ENCODE peak calls at places on chromosomes 13 and 19, in five cellular contexts. O is foreskin fibroblast, P is GM12865, Z is fibroblast of lung, D is HCT116. H is an unnamed sample.

GRCh38 chr19:39352549-39353285 is 10.5 kb downstream of the SAMD4B start:
- DNase-seq in O (no peak), P (no peak), Z (no peak), D (no peak), H (no peak)

GRCh38 chr13:113142876-113143275 is 15.6 kb upstream of the PROZ start:
- DNase-seq in O (no peak), P (no peak), Z (no peak), D (no peak), H (no peak)

GRCh38 chr19:17337675-17338439 is 504 bp downstream of the GTPBP3 start:
- DNase-seq in O (no peak), P (peak), Z (no peak), D (no peak), H (no peak)

GRCh38 chr13:98942485-98942884 is 35.4 kb downstream of the DOCK9 start:
- DNase-seq in O (no peak), P (no peak), Z (no peak), D (no peak), H (no peak)

GRCh38 chr13:114112826-114113322 is 19.5 kb downstream of the RASA3 start:
- DNase-seq in O (no peak), P (no peak), Z (no peak), D (no peak), H (no peak)

GRCh38 chr19:29060833-29061364 is 152.1 kb downstream of the UQCRFS1 start:
- DNase-seq in O (no peak), P (no peak), Z (no peak), D (no peak), H (no peak)

GRCh38 chr13:112716461-112716820 is 26.6 kb downstream of the ATP11A start:
- DNase-seq in O (no peak), P (no peak), Z (no peak), D (no peak), H (no peak)

GRCh38 chr19:1956868-1957492 is 16.0 kb downstream of the CSNK1G2 start:
- DNase-seq in O (no peak), P (no peak), Z (no peak), D (no peak), H (no peak)

GRCh38 chr13:58960909-58961308 is 1202.8 kb downstream of the DIAPH3 start:
- DNase-seq in O (no peak), P (peak), Z (peak), D (no peak), H (no peak)

GRCh38 chr19:1765182-1765903 is 12.0 kb downstream of the ONECUT3 start:
- DNase-seq in O (no peak), P (no peak), Z (no peak), D (no peak), H (no peak)

GRCh38 chr13:50104493-50104892 is 89.2 kb downstream of the KCNRG start:
- DNase-seq in O (no peak), P (no peak), Z (no peak), D (no peak), H (no peak)

GRCh38 chr13:97883356-97883755 is 70.1 kb upstream of the IPO5 start:
- DNase-seq in O (no peak), P (no peak), Z (no peak), D (no peak), H (no peak)

GRCh38 chr19:11577451-11578341 is at the start of gene ACP5:
- DNase-seq in O (no peak), P (no peak), Z (no peak), D (no peak), H (no peak)

GRCh38 chr19:42074513-42075363 is 1.2 kb upstream of the ZNF574 start:
- DNase-seq in O (no peak), P (peak), Z (no peak), D (no peak), H (peak)

GRCh38 chr13:87244256-87244870 is 426.8 kb upstream of the SLITRK5 start:
- DNase-seq in O (no peak), P (no peak), Z (no peak), D (no peak), H (no peak)

GRCh38 chr13:66657165-66657895 is 572.8 kb downstream of the PCDH9 start:
- DNase-seq in O (peak), P (no peak), Z (peak), D (peak), H (no peak)

GRCh38 chr19:29093553-29093908 is 119.4 kb downstream of the UQCRFS1 start:
- DNase-seq in O (no peak), P (no peak), Z (no peak), D (no peak), H (no peak)

GRCh38 chr13:113333076-113333475 is 30.9 kb downstream of the GRTP1 start:
- DNase-seq in O (no peak), P (no peak), Z (no peak), D (no peak), H (no peak)

GRCh38 chr13:33611016-33611805 is 206.7 kb upstream of the RFC3 start:
- DNase-seq in O (no peak), P (no peak), Z (peak), D (no peak), H (no peak)

GRCh38 chr19:31378404-31378803 is 29.2 kb upstream of the TSHZ3 start:
- DNase-seq in O (peak), P (no peak), Z (peak), D (no peak), H (no peak)

GRCh38 chr13:92103673-92104296 is 705.4 kb downstream of the GPC5 start:
- DNase-seq in O (no peak), P (no peak), Z (peak), D (no peak), H (no peak)

GRCh38 chr13:50801087-50801931 is 42.2 kb downstream of the DLEU7 start:
- DNase-seq in O (peak), P (peak), Z (peak), D (peak), H (peak)

GRCh38 chr13:36174923-36175322 is 39.4 kb downstream of the SOHLH2 start:
- DNase-seq in O (no peak), P (no peak), Z (no peak), D (no peak), H (no peak)

GRCh38 chr19:10871711-10872550 is 578 bp downstream of the CARM1 start:
- DNase-seq in O (no peak), P (peak), Z (no peak), D (no peak), H (no peak)

GRCh38 chr19:18756896-18757295 is 34.2 kb downstream of the COMP start:
- DNase-seq in O (no peak), P (no peak), Z (no peak), D (no peak), H (no peak)

GRCh38 chr13:90008707-90009149 is 1338.8 kb upstream of the MIR17HG start:
- DNase-seq in O (no peak), P (no peak), Z (no peak), D (no peak), H (no peak)

GRCh38 chr19:670609-671075 is 5.5 kb upstream of the FSTL3 start:
- DNase-seq in O (no peak), P (no peak), Z (no peak), D (no peak), H (no peak)
- TF ChIP-seq CTCF in O (no peak), P (peak), Z (peak), D (no peak), H (no peak)

DNA sequence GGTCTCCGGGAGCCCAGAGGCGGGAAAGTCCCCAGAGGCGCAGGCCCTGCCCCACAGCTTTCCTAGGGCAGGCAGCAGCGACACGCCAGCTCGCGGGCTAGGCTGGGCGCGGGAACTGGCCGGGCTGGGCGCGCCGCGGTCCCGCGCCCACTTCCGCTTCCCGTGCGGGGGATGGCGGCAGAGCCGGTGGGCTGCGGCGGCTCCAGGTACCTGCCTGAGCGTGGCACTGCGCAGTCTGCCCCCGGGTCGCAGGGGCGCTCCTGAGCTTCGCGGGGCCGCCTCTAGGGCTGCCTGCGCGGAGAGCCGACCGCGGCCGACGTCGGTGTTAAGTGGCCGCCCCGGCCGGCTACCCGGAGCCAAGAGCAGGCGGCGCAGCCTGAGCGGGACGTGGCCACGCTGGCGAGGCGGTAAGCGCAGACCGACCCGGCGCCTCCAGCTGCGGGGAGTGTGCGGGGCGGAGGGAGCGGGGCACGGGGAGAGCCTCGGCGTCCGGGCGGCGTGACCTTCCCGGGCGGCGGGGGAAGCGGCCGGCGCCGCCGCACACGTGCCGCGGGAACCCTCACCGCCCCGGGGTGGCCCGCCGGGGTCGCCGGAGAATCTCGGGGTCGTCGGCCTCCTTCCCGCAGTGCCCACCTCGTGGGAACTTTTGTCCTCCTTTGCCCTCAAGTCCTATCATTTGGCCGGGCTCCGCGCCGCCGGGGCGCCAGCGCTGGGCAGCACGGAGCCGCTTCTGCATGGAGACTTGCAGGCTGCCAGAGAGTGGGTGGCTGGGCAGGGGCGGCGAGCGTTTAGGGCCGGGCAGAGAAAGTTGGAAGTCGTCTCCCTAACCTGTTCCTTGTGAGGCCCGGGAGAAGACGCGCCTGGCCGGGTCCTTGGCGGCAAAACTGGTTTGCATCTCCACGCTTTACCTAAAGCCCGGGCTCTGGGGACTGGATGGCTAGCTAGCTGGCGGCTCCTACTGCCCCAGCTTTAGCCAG is 31.4 kb upstream of the MPHOSPH8 start:
- DNase-seq in O (peak), P (peak), Z (peak), D (no peak), H (peak)
- TF ChIP-seq CTCF in O (no peak), P (peak), Z (peak), D (no peak), H (peak)

GRCh38 chr19:5503598-5503997 is 48.4 kb downstream of the ZNRF4 start:
- DNase-seq in O (no peak), P (peak), Z (no peak), D (peak), H (no peak)
- TF ChIP-seq CTCF in O (no peak), P (no peak), Z (no peak), D (peak), H (no peak)

GRCh38 chr19:3798137-3798536 is 12.0 kb upstream of the MATK start:
- DNase-seq in O (no peak), P (no peak), Z (no peak), D (no peak), H (no peak)

GRCh38 chr19:3804429-3804828 is 18.2 kb upstream of the MATK start:
- DNase-seq in O (no peak), P (no peak), Z (no peak), D (no peak), H (no peak)

GRCh38 chr19:3803986-3804385 is 17.8 kb upstream of the MATK start:
- DNase-seq in O (no peak), P (no peak), Z (no peak), D (no peak), H (no peak)

GRCh38 chr19:3803114-3803888 is 17.1 kb upstream of the MATK start:
- DNase-seq in O (no peak), P (no peak), Z (no peak), D (no peak), H (no peak)

DNA sequence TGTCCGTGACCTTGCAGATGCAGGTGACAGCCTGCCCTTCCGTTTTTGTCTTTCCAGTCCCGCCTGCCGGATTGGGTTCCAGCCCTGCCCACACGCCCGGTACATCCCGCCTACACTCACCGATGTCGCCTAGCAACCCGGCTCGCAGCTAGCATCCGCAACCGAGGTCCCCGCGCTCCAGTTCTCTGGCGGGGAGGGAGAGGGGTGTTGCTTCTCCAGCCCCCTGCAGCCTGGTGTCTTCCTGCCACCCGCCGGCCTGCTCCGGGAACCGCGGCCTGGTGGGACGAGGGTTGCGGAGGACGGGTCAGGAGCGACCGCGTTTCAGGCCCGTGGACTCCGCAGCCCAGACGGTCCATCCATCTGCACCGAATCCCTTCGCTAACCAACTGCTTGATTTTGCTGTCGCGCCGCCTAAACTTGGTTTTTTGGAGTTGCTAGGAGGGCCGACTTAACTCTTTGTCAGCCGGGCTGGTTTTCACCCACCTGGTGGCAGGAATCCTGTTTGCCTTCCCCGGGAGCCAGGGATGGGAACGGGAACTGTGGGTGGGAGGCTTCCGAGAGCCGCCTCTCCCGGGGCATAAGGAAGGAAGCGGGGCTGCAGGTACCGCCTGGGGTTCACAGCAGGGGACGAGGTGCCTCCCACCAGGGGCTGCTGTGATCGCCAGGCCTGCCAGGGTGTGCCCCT is 15.4 kb upstream of the MATK start:
- DNase-seq in O (no peak), P (peak), Z (no peak), D (no peak), H (peak)
- TF ChIP-seq CTCF in O (peak), P (no peak), Z (peak), D (no peak), H (no peak)

GRCh38 chr19:20565321-20566018 is at the start of gene ZNF737:
- DNase-seq in O (peak), P (peak), Z (peak), D (no peak), H (peak)
- TF ChIP-seq CTCF in O (peak), P (no peak), Z (peak), D (no peak), H (no peak)

DNA sequence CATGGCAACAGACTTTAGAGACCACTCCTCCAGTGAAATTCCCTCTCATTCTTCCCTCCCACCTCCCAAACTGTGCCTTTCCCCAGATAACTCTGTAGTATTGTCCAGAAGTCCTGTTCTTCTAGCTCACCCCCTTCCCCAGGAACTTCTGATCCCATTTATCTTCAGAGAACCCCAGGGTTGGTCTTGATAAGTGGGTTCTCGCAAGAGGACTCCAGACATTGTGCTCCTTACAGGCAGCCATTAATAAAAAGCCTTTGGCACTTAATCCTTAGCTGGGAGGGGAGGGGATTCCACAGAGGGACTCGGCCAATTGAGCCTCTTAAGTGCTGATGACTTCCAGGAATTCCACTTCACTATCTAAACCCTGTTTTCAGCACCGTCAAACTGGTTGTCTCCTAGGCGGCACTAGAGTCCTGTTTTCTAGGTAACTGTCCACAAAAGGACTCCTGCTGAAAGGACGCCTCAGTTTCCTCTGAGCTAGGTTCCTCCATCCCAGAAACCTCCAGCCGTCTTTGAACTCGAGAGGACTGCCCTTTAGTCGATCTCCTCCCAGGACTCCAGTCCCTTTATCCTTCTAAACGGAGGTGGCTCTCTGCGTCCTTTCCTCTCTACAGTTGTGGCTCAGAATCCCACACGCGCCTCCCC is 2.0 kb downstream of the LTBP4 start:
- DNase-seq in O (no peak), P (no peak), Z (no peak), D (no peak), H (no peak)
- TF ChIP-seq CTCF in O (peak), P (no peak), Z (peak), D (no peak), H (no peak)

GRCh38 chr19:743168-743687 is 7.7 kb upstream of the MISP start:
- DNase-seq in O (no peak), P (peak), Z (peak), D (no peak), H (peak)

GRCh38 chr19:739998-740715 is 10.8 kb upstream of the MISP start:
- DNase-seq in O (no peak), P (no peak), Z (no peak), D (no peak), H (no peak)

GRCh38 chr19:742540-743075 is 8.3 kb upstream of the MISP start:
- DNase-seq in O (no peak), P (no peak), Z (no peak), D (no peak), H (no peak)

GRCh38 chr19:738509-739128 is 12.3 kb upstream of the MISP start:
- DNase-seq in O (no peak), P (no peak), Z (no peak), D (no peak), H (no peak)

DNA sequence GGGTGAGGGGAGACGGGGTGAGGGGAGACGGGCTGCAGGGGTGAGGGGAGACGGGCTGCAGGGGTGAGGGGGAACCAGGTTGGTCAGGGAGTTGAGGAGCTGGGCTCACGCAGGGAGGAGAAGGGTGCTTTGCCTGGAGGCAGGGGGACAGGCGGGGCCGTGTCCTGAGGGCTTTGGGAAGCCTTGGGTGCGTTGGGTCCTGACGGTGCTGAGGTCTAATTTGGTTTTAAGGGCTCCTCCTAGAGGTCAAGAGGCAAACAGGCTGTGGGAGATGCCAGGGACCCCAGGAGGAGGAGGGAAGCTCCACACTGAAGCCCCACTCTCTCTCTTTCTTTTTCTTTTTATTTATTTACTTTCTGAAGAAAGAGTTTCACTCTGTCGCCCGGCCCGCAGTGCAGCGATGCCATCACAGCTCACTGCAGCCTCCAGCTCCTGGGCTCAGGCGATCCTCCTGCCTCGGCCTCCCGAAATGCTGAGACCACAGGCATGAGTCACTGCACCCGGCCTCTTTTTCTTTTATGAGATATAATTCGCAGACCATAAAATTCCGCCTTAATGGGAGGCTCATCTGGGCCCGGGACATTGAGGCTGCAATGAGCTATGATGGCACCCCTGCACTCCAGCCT is 9.3 kb upstream of the MISP start:
- DNase-seq in O (no peak), P (peak), Z (no peak), D (no peak), H (no peak)
- TF ChIP-seq CTCF in O (no peak), P (peak), Z (peak), D (no peak), H (peak)

DNA sequence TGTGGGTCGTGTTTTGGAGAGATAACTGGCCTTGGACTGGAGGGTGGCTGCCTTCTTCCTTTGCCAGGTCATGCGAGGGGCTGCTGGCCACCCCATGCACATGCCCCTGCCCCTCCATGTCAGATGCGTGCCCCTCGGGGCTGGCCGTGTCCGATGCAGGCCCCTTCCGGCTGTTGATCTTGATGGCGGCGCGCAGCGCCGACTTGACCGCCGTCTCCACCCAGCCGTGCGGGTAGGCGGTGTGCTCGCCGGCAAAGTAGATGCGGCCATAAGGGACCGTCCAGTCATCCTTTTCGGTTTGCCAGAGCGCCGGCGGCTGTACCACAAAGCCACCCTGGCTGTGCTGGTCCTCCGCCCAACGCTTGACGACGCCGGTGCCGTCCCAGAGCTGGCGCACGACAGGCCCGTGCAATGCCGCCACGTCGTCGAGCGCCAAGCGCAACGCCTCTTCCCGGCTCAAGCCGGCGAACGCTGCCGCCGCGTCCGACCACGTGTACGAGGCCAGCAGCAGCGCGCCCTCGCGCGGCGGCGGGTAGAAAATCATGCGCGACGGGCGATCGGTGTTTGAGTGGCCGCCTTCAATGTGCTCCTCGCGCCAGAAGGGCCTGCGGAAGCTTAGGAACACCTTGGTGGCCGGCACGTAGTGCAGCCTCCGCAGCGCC is 6.9 kb downstream of the IL4I1 start:
- DNase-seq in O (peak), P (peak), Z (peak), D (peak), H (peak)
- TF ChIP-seq CTCF in O (peak), P (peak), Z (peak), D (peak), H (peak)